ENCODE peak calls at places on chromosomes 4 and X, in ten cellular contexts. R, S, M, B, I, G, O, C, Y and E are unnamed samples.

GRCh38 chr4:59973496-59973895 is 1226.6 kb upstream of the ADGRL3 start:
- DNase-seq in R (no peak), S (no peak), M (no peak), B (no peak), I (no peak), G (no peak), O (no peak), C (no peak), Y (no peak), E (no peak)

GRCh38 chrX:103631145-103631544 is 2.4 kb downstream of the TCEAL1 start:
- DNase-seq in R (no peak), S (no peak), M (no peak), B (no peak), I (no peak), G (no peak), O (no peak), C (no peak), Y (no peak), E (no peak)

GRCh38 chrX:52425710-52426245 is 57.0 kb downstream of the XAGE2 start:
- DNase-seq in R (no peak), S (no peak), M (no peak), B (peak; percentile 52), I (no peak), G (no peak), O (peak; percentile 25), C (no peak), Y (no peak), E (peak; percentile 0)

GRCh38 chr4:71156616-71157015 is 163.2 kb downstream of the DCK start:
- DNase-seq in R (no peak), S (no peak), M (no peak), B (no peak), I (peak; percentile 24), G (no peak), O (no peak), C (no peak), Y (no peak), E (no peak)

GRCh38 chr4:105994841-105995240 is 99.6 kb downstream of the NPNT start:
- DNase-seq in R (no peak), S (no peak), M (no peak), B (no peak), I (no peak), G (no peak), O (no peak), C (no peak), Y (no peak), E (no peak)

GRCh38 chr4:167111622-167112021 is 122.7 kb downstream of the SPOCK3 start:
- DNase-seq in R (no peak), S (no peak), M (no peak), B (no peak), I (peak; percentile 19), G (no peak), O (no peak), C (no peak), Y (no peak), E (no peak)

GRCh38 chrX:16882188-16882587 is 12.0 kb upstream of the RBBP7 start:
- DNase-seq in R (peak; percentile 34), S (no peak), M (peak; percentile 5), B (peak; percentile 51), I (peak; percentile 43), G (no peak), O (peak; percentile 10), C (no peak), Y (no peak), E (peak; percentile 19)

GRCh38 chr4:48642421-48643144 is 137.5 kb downstream of the FRYL start:
- DNase-seq in R (no peak), S (no peak), M (no peak), B (peak; percentile 52), I (no peak), G (no peak), O (peak; percentile 17), C (no peak), Y (no peak), E (peak; percentile 42)

GRCh38 chr4:33722800-33723511 is 2521.4 kb downstream of the ARAP2 start:
- DNase-seq in R (peak; percentile 5), S (no peak), M (no peak), B (peak; percentile 67), I (no peak), G (no peak), O (no peak), C (no peak), Y (no peak), E (no peak)

GRCh38 chr4:189784651-189785050 is 156.0 kb upstream of the FRG1 start:
- DNase-seq in R (no peak), S (no peak), M (no peak), B (no peak), I (no peak), G (no peak), O (no peak), C (no peak), Y (no peak), E (no peak)

GRCh38 chr4:31613946-31614623 is 893.9 kb downstream of the PCDH7 start:
- DNase-seq in R (no peak), S (no peak), M (no peak), B (no peak), I (peak; percentile 61), G (no peak), O (no peak), C (no peak), Y (no peak), E (peak; percentile 5)

GRCh38 chr4:22071749-22072148 is 123.2 kb upstream of the KCNIP4 start:
- DNase-seq in R (no peak), S (no peak), M (no peak), B (peak; percentile 17), I (no peak), G (no peak), O (peak; percentile 34), C (no peak), Y (no peak), E (no peak)

GRCh38 chrX:332916-333610 is 14.5 kb upstream of the GTPBP6 start:
- DNase-seq in R (no peak), S (peak; percentile 9), M (no peak), B (no peak), I (no peak), G (no peak), O (no peak), C (no peak), Y (no peak), E (no peak)

GRCh38 chr4:154529737-154530136 is 20.5 kb downstream of the PLRG1 start:
- DNase-seq in R (no peak), S (no peak), M (no peak), B (no peak), I (no peak), G (no peak), O (no peak), C (no peak), Y (no peak), E (no peak)

GRCh38 chr4:7943211-7943610 is 3.5 kb upstream of the AFAP1 start:
- DNase-seq in R (no peak), S (no peak), M (no peak), B (no peak), I (no peak), G (no peak), O (no peak), C (no peak), Y (no peak), E (no peak)

GRCh38 chr4:182927505-182927904 is 10.3 kb upstream of the DCTD start:
- DNase-seq in R (no peak), S (no peak), M (no peak), B (no peak), I (no peak), G (no peak), O (no peak), C (no peak), Y (no peak), E (no peak)

GRCh38 chr4:177726111-177726510 is 283.9 kb upstream of the AGA start:
- DNase-seq in R (no peak), S (no peak), M (no peak), B (no peak), I (no peak), G (no peak), O (no peak), C (no peak), Y (no peak), E (peak; percentile 16)

GRCh38 chrX:10633722-10634121 is 13.3 kb upstream of the MID1 start:
- DNase-seq in R (no peak), S (no peak), M (peak; percentile 7), B (peak; percentile 91), I (peak; percentile 64), G (no peak), O (peak; percentile 84), C (no peak), Y (no peak), E (peak; percentile 92)